ENCODE peak calls at places on chromosomes 16 and 17, in four cellular contexts. Q is neuronal stem cell, U is trophoblast cell, L is mesendoderm. P is an unnamed sample.

GRCh38 chr17:81934850-81935708 is 2.0 kb downstream of the PYCR1 start:
- DNase-seq in Q (no peak), U (no peak), L (no peak), P (no peak)

GRCh38 chr17:12395733-12396354 is 269.8 kb upstream of the MYOCD start:
- DNase-seq in Q (peak), U (peak), L (peak), P (peak)

GRCh38 chr17:60602385-60602742 is 2.4 kb downstream of the PPM1D start:
- DNase-seq in Q (no peak), U (no peak), L (peak), P (peak)

GRCh38 chr17:66670211-66670610 is 164.7 kb upstream of the CACNG5 start:
- DNase-seq in Q (no peak), U (no peak), L (no peak), P (no peak)

GRCh38 chr16:30805370-30806169 is 18.6 kb upstream of the ZNF629 start:
- DNase-seq in Q (peak), U (peak), L (peak), P (peak)

GRCh38 chr17:1222321-1222720 is 42.5 kb upstream of the ABR start:
- DNase-seq in Q (no peak), U (peak), L (no peak), P (no peak)

GRCh38 chr16:11495066-11495407 is 91.7 kb downstream of the LITAF start:
- DNase-seq in Q (no peak), U (no peak), L (no peak), P (no peak)

GRCh38 chr16:48978501-48978900 is 303.1 kb downstream of the CBLN1 start:
- DNase-seq in Q (no peak), U (no peak), L (no peak), P (no peak)

GRCh38 chr17:59221159-59221847 is 992 bp downstream of the GDPD1 start:
- DNase-seq in Q (no peak), U (no peak), L (no peak), P (no peak)

GRCh38 chr17:50206604-50207293 is 5.3 kb upstream of the COL1A1 start:
- DNase-seq in Q (no peak), U (no peak), L (peak), P (peak)

GRCh38 chr17:77440571-77440981 is 299.8 kb downstream of the SEC14L1 start:
- DNase-seq in Q (no peak), U (no peak), L (no peak), P (no peak)

GRCh38 chr17:82152556-82153294 is 54.7 kb upstream of the FASN start:
- DNase-seq in Q (no peak), U (peak), L (no peak), P (no peak)

GRCh38 chr16:66923247-66923851 is 2.0 kb downstream of the RRAD start:
- DNase-seq in Q (no peak), U (peak), L (no peak), P (no peak)

GRCh38 chr17:54813896-54814295 is 86.8 kb upstream of the TOM1L1 start:
- DNase-seq in Q (no peak), U (no peak), L (peak), P (no peak)

GRCh38 chr16:10923650-10924214 is 18.5 kb downstream of the DEXI start:
- DNase-seq in Q (no peak), U (no peak), L (no peak), P (no peak)

GRCh38 chr16:79677799-79678525 is 77.4 kb upstream of the MAF start:
- DNase-seq in Q (no peak), U (no peak), L (no peak), P (peak)

GRCh38 chr17:46878055-46878454 is 26.7 kb downstream of the WNT9B start:
- DNase-seq in Q (no peak), U (no peak), L (no peak), P (no peak)

GRCh38 chr17:7814969-7815368 is 19.0 kb upstream of the KDM6B start:
- DNase-seq in Q (no peak), U (no peak), L (no peak), P (no peak)

GRCh38 chr17:73291260-73291801 is 20.5 kb downstream of the CDC42EP4 start:
- DNase-seq in Q (no peak), U (peak), L (no peak), P (peak)

GRCh38 chr17:70552230-70552981 is 383.1 kb downstream of the KCNJ2 start:
- DNase-seq in Q (peak), U (no peak), L (peak), P (peak)

GRCh38 chr16:64308721-64309120 is 813.1 kb downstream of the CDH11 start:
- DNase-seq in Q (no peak), U (no peak), L (no peak), P (no peak)

GRCh38 chr16:67674851-67675578 is 8.4 kb downstream of the C16orf86 start:
- DNase-seq in Q (no peak), U (no peak), L (no peak), P (no peak)

GRCh38 chr17:75610103-75610984 is 22.7 kb downstream of the MYO15B start:
- DNase-seq in Q (no peak), U (no peak), L (no peak), P (no peak)

GRCh38 chr17:79133986-79134385 is 59.4 kb downstream of the ENGASE start:
- DNase-seq in Q (no peak), U (no peak), L (no peak), P (no peak)

GRCh38 chr16:57863434-57864160 is 61.3 kb upstream of the KIFC3 start:
- DNase-seq in Q (peak), U (peak), L (peak), P (peak)

GRCh38 chr16:3717235-3718018 is at the start of gene TRAP1:
- DNase-seq in Q (peak), U (peak), L (peak), P (peak)

GRCh38 chr17:4175921-4176802 is 33.2 kb downstream of the CYB5D2 start:
- DNase-seq in Q (no peak), U (peak), L (no peak), P (no peak)

GRCh38 chr16:35506018-35506897 is 2046.8 kb downstream of the TP53TG3F start:
- DNase-seq in Q (no peak), U (no peak), L (no peak), P (no peak)

GRCh38 chr16:81709369-81709900 is 69.7 kb upstream of the PLCG2 start:
- DNase-seq in Q (no peak), U (no peak), L (no peak), P (no peak)

GRCh38 chr16:4936991-4937781 is at the start of gene PPL:
- DNase-seq in Q (peak), U (peak), L (peak), P (no peak)
- H3K9ac ChIP-seq in Q (peak), U (peak), L (peak), P (peak)

GRCh38 chr17:38749222-38750043 is 1.3 kb upstream of the PCGF2 start:
- DNase-seq in Q (peak), U (peak), L (peak), P (peak)

GRCh38 chr17:38746893-38747384 is 1.2 kb downstream of the PCGF2 start:
- DNase-seq in Q (no peak), U (no peak), L (no peak), P (no peak)

GRCh38 chr17:38746004-38746892 is 1.9 kb downstream of the PCGF2 start:
- DNase-seq in Q (no peak), U (no peak), L (peak), P (no peak)

GRCh38 chr17:38748329-38749221 is at the start of gene PCGF2:
- DNase-seq in Q (peak), U (peak), L (peak), P (peak)

GRCh38 chr17:38747385-38748328 is 479 bp downstream of the PCGF2 start:
- DNase-seq in Q (peak), U (no peak), L (peak), P (peak)
- H4K8ac ChIP-seq in Q (peak), U (peak), L (peak), P (peak)

GRCh38 chr17:39608601-39609000 is 881 bp upstream of the NEUROD2 start:
- DNase-seq in Q (no peak), U (no peak), L (no peak), P (no peak)
- H3K9ac ChIP-seq in Q (no peak), U (no peak), L (no peak), P (no peak)

DNA sequence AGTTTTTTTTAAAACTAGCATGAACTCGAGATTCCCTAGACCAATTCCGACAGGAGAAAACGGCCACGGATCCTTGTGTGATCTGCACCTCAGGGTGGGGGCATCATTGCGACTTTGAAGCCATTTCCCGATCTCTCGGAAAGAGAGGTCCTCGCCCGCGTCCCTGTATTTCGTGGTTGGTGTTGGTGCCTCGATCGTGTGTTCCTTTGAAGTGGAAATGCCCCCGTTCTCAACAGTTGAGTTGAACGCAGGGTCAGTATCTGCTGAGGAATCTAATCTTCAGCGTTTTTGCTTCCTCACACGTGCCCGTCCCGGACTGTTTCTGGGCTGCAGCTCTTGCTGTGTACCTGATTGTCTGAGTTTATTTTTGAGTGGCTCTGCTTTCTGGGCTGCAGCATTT is 1.1 kb downstream of the CRAMP1 start:
- DNase-seq in Q (no peak), U (peak), L (peak), P (peak)
- H4K8ac ChIP-seq in Q (no peak), U (no peak), L (no peak), P (no peak)

P was measured in mesenchymal stem cell.